ENCODE peak calls at places on chromosome 2, in six cellular contexts. T is heart left ventricle; H is effector CD8-positive, alpha-beta T cell; B is stimulated activated CD8-positive, alpha-beta memory T cell treated with anti-CD3 and anti-CD28 coated beads, Interleukin-2, amount 100 ng/mL, for 1 hour; Y is mammary epithelial cell; P is GM19239. I is an unnamed sample.

GRCh38 chr2:203751886-203752285 is 45.4 kb downstream of the CD28 start:
- DNase-seq in T (no peak), H (no peak), B (no peak), Y (no peak), P (no peak), I (no peak)

GRCh38 chr2:120512321-120512710 is 166.4 kb downstream of the INHBB start:
- DNase-seq in T (no peak), H (no peak), B (no peak), Y (no peak), P (no peak), I (no peak)

GRCh38 chr2:2422621-2423020 is 91.5 kb upstream of the MYT1L start:
- DNase-seq in T (no peak), H (no peak), B (no peak), Y (no peak), P (no peak), I (no peak)

GRCh38 chr2:178517496-178517895 is 37.2 kb downstream of the PLEKHA3 start:
- DNase-seq in T (no peak), H (no peak), B (no peak), Y (no peak), P (no peak), I (no peak)

GRCh38 chr2:196191541-196191940 is 20.2 kb upstream of the STK17B start:
- DNase-seq in T (no peak), H (no peak), B (no peak), Y (no peak), P (no peak), I (no peak)

GRCh38 chr2:115364078-115364477 is 921.6 kb downstream of the DPP10 start:
- DNase-seq in T (no peak), H (no peak), B (no peak), Y (no peak), P (no peak), I (no peak)

GRCh38 chr2:144544053-144544452 is 24.1 kb upstream of the ZEB2 start:
- DNase-seq in T (no peak), H (no peak), B (no peak), Y (no peak), P (no peak), I (no peak)

GRCh38 chr2:176056411-176056810 is 27.4 kb downstream of the EVX2 start:
- DNase-seq in T (no peak), H (no peak), B (no peak), Y (no peak), P (no peak), I (no peak)

GRCh38 chr2:109466674-109467575 is 146.8 kb downstream of the SEPTIN10 start:
- DNase-seq in T (no peak), H (no peak), B (no peak), Y (peak), P (no peak), I (no peak)

GRCh38 chr2:221465776-221466175 is 106.3 kb downstream of the EPHA4 start:
- DNase-seq in T (no peak), H (no peak), B (no peak), Y (no peak), P (no peak), I (no peak)

GRCh38 chr2:236256601-236257000 is 7.6 kb downstream of the ASB18 start:
- DNase-seq in T (no peak), H (no peak), B (no peak), Y (no peak), P (no peak), I (no peak)

GRCh38 chr2:17610521-17610920 is 70.0 kb downstream of the VSNL1 start:
- DNase-seq in T (peak), H (no peak), B (no peak), Y (no peak), P (no peak), I (no peak)

GRCh38 chr2:144217853-144218633 is 301.9 kb downstream of the ZEB2 start:
- DNase-seq in T (no peak), H (no peak), B (no peak), Y (no peak), P (no peak), I (no peak)

GRCh38 chr2:38207168-38207567 is 131.2 kb upstream of the CYP1B1 start:
- DNase-seq in T (no peak), H (no peak), B (no peak), Y (no peak), P (no peak), I (no peak)

GRCh38 chr2:138830547-138830946 is 50.4 kb upstream of the NXPH2 start:
- DNase-seq in T (no peak), H (no peak), B (no peak), Y (no peak), P (no peak), I (no peak)

GRCh38 chr2:71070294-71071025 is 2.0 kb downstream of the NAGK start:
- DNase-seq in T (no peak), H (no peak), B (no peak), Y (peak), P (no peak), I (no peak)

GRCh38 chr2:203683932-203684556 is 22.4 kb upstream of the CD28 start:
- DNase-seq in T (no peak), H (no peak), B (no peak), Y (peak), P (no peak), I (no peak)

GRCh38 chr2:3611136-3611535 is 16.2 kb downstream of the COLEC11 start:
- DNase-seq in T (no peak), H (no peak), B (no peak), Y (no peak), P (no peak), I (no peak)

GRCh38 chr2:17536416-17536815 is 4.1 kb upstream of the VSNL1 start:
- DNase-seq in T (no peak), H (no peak), B (no peak), Y (peak), P (no peak), I (no peak)

GRCh38 chr2:240435955-240436625 is 627 bp downstream of the GPC1 start:
- DNase-seq in T (no peak), H (no peak), B (no peak), Y (peak), P (no peak), I (no peak)

GRCh38 chr2:150045601-150046000 is 441.9 kb downstream of the RND3 start:
- DNase-seq in T (no peak), H (no peak), B (no peak), Y (no peak), P (no peak), I (no peak)

GRCh38 chr2:20153131-20153851 is 71.6 kb downstream of the SDC1 start:
- DNase-seq in T (no peak), H (no peak), B (no peak), Y (peak), P (no peak), I (no peak)

GRCh38 chr2:188415754-188416083 is 124.0 kb downstream of the GULP1 start:
- DNase-seq in T (no peak), H (no peak), B (no peak), Y (no peak), P (no peak), I (no peak)

GRCh38 chr2:37326866-37327634 is 2.4 kb upstream of the PRKD3 start:
- DNase-seq in T (no peak), H (no peak), B (no peak), Y (no peak), P (no peak), I (no peak)

GRCh38 chr2:83782122-83782521 is 677.0 kb downstream of the SUCLG1 start:
- DNase-seq in T (no peak), H (no peak), B (no peak), Y (no peak), P (no peak), I (no peak)

GRCh38 chr2:226579519-226579918 is 220.1 kb downstream of the IRS1 start:
- DNase-seq in T (no peak), H (no peak), B (no peak), Y (peak), P (no peak), I (no peak)

GRCh38 chr2:30235008-30235655 is 3.8 kb downstream of the LBH start:
- DNase-seq in T (no peak), H (peak), B (no peak), Y (peak), P (no peak), I (no peak)

GRCh38 chr2:133768261-133769021 is 200.2 kb upstream of the NCKAP5 start:
- DNase-seq in T (peak), H (no peak), B (no peak), Y (peak), P (no peak), I (no peak)

GRCh38 chr2:227460079-227460485 is 11.9 kb upstream of the AGFG1 start:
- DNase-seq in T (no peak), H (no peak), B (peak), Y (peak), P (no peak), I (peak)

GRCh38 chr2:171248205-171248662 is 87.5 kb upstream of the TLK1 start:
- DNase-seq in T (no peak), H (no peak), B (no peak), Y (no peak), P (no peak), I (peak)

GRCh38 chr2:220753486-220753885 is 818.6 kb downstream of the EPHA4 start:
- DNase-seq in T (no peak), H (no peak), B (no peak), Y (no peak), P (no peak), I (no peak)

GRCh38 chr2:221372156-221372870 is 199.8 kb downstream of the EPHA4 start:
- DNase-seq in T (no peak), H (no peak), B (no peak), Y (no peak), P (no peak), I (no peak)

GRCh38 chr2:220966636-220967035 is 605.5 kb downstream of the EPHA4 start:
- DNase-seq in T (no peak), H (no peak), B (no peak), Y (peak), P (no peak), I (no peak)

GRCh38 chr2:144350151-144350802 is 169.6 kb downstream of the ZEB2 start:
- DNase-seq in T (peak), H (no peak), B (no peak), Y (no peak), P (no peak), I (no peak)

GRCh38 chr2:31413876-31414550 is 529 bp downstream of the XDH start:
- DNase-seq in T (no peak), H (no peak), B (no peak), Y (no peak), P (no peak), I (no peak)